ENCODE peak calls at places on chromosomes 16 and 17, in seven cellular contexts. E, D, K, V, L, G and S are unnamed samples.

GRCh38 chr16:13108126-13108525 is 206.7 kb downstream of the SHISA9 start:
- DNase-seq in D (no peak), V (no peak), E (no peak), G (no peak), L (no peak), K (no peak), S (no peak)

GRCh38 chr17:49210158-49211029 is at the start of the genes ABI3 and GNGT2:
- DNase-seq in L (no peak), V (peak), K (no peak), G (peak), D (no peak), E (peak), S (peak)

GRCh38 chr17:82887255-82888164 is 47.7 kb upstream of the ZNF750 start:
- DNase-seq in L (no peak), G (no peak), V (no peak), K (no peak), D (no peak), E (no peak), S (no peak)

GRCh38 chr17:39639043-39639442 is 2.1 kb downstream of the STARD3 start:
- DNase-seq in D (no peak), L (no peak), E (no peak), G (no peak), V (no peak), K (no peak), S (no peak)

GRCh38 chr16:78045865-78046581 is 23.7 kb downstream of the CLEC3A start:
- DNase-seq in K (peak), D (peak), G (peak), V (no peak), L (no peak), E (peak), S (no peak)

GRCh38 chr17:42050360-42051012 is at the start of gene C17orf113:
- DNase-seq in V (no peak), D (no peak), E (no peak), K (peak), G (peak), L (no peak), S (no peak)

GRCh38 chr17:63523256-63523869 is at the start of gene KCNH6:
- DNase-seq in E (no peak), L (no peak), G (no peak), D (no peak), V (no peak), K (no peak), S (no peak)

GRCh38 chr17:80877829-80878303 is 113.8 kb upstream of the CHMP6 start:
- DNase-seq in V (no peak), D (no peak), K (peak), G (no peak), L (no peak), E (no peak), S (no peak)

GRCh38 chr17:50945779-50946222 is 79.6 kb upstream of the TOB1 start:
- DNase-seq in L (no peak), G (no peak), D (no peak), E (no peak), K (no peak), V (no peak), S (no peak)

GRCh38 chr16:85027968-85028637 is 508 bp downstream of the KIAA0513 start:
- DNase-seq in V (peak), L (no peak), D (no peak), E (no peak), K (no peak), G (peak), S (no peak)

GRCh38 chr17:21689604-21690003 is 2.7 kb upstream of the KCNJ18 start:
- DNase-seq in G (peak), E (peak), V (no peak), K (no peak), L (peak), D (peak), S (no peak)

GRCh38 chr16:76676356-76676755 is 399.2 kb downstream of the CNTNAP4 start:
- DNase-seq in L (no peak), V (no peak), G (no peak), E (no peak), D (no peak), K (no peak), S (no peak)

GRCh38 chr17:47850692-47851573 is at the start of gene SP6:
- DNase-seq in V (no peak), K (peak), E (peak), D (no peak), G (peak), L (no peak), S (no peak)

GRCh38 chr16:89080251-89080853 is 13.3 kb upstream of the ACSF3 start:
- DNase-seq in K (no peak), L (no peak), D (no peak), V (no peak), G (no peak), E (no peak), S (no peak)

GRCh38 chr17:10772425-10773380 is 31.2 kb downstream of the TMEM238L start:
- DNase-seq in E (no peak), K (peak), V (peak), L (no peak), D (no peak), G (peak), S (peak)

GRCh38 chr17:77269696-77270681 is 129.2 kb downstream of the SEC14L1 start:
- DNase-seq in V (no peak), E (no peak), L (no peak), D (no peak), K (no peak), G (no peak), S (no peak)

GRCh38 chr17:54944796-54945195 is 23.7 kb downstream of the COX11 start:
- DNase-seq in K (no peak), L (no peak), E (peak), G (no peak), V (no peak), D (no peak), S (no peak)

GRCh38 chr16:3192476-3193019 is 4.5 kb downstream of the OR1F1 start:
- DNase-seq in D (no peak), L (no peak), G (no peak), V (no peak), E (no peak), K (no peak), S (no peak)

DNA sequence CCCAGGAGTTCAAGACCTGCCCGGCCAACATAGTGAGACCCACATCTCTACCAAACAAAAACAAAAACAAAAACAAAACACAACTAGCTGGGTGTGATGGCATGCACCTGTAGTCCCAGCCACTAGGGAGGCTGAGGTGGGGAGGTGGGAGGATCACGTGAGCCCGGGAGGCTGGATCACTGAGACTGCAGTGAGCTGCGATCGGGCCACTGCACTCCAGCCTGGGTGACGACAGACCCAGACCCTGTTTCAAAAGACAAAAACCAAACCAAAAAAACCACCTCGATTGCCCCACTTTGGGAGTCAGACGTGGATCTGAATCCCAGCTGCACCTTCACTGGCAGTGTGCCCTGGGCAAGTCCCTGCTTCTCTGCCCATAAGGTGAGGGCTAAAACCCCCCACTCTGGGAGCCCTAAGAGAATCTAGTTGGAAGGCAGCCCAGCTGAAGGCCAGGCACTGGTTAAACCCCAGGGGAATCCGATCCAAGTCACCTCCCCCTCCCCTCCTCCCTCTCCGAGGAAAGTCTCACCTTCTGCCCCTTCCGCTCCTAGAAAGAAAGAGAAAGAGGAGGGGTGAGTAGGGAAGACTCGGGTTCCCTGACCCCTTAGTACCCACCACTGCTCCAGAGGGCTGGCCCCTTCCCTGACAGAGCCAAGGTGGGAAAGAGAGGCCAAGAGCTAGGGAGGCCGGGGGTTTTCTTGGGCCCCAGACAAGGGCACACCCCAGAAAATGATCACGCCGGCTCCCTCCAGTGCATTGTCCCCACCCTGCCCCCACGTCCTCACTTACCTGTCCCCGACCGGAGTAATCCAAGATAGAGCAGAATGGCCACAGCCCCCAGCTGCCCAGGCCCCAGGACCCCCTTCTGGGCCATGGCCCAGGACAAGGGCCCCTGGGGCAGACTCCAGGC is 647 bp downstream of the PRSS8 start:
- DNase-seq in G (peak), E (no peak), V (no peak), K (peak), L (no peak), D (no peak), S (no peak)
- H3K4me3 ChIP-seq in G (peak), E (no peak), V (no peak), K (peak), L (no peak), D (no peak), S (no peak)

GRCh38 chr16:50950955-50951354 is 200.1 kb downstream of the SALL1 start:
- DNase-seq in E (no peak), K (no peak), L (no peak), G (no peak), D (no peak), V (no peak), S (no peak)
- H3K4me3 ChIP-seq in E (no peak), K (no peak), L (no peak), G (no peak), D (no peak), V (no peak), S (no peak)

GRCh38 chr16:68737730-68738590 is 868 bp downstream of the CDH1 start:
- DNase-seq in D (no peak), G (peak), E (no peak), K (peak), V (no peak), L (no peak), S (no peak)
- H3K4me3 ChIP-seq in D (no peak), G (peak), E (no peak), K (peak), V (no peak), L (no peak), S (no peak)

GRCh38 chr17:17305282-17305801 is 2.2 kb downstream of the NT5M start:
- DNase-seq in E (no peak), G (peak), V (peak), L (no peak), K (no peak), D (no peak), S (peak)
- H3K4me3 ChIP-seq in E (no peak), G (no peak), V (peak), L (no peak), K (no peak), D (no peak), S (peak)

GRCh38 chr17:45313927-45314760 is 2.7 kb downstream of the MAP3K14 start:
- DNase-seq in D (no peak), K (no peak), L (no peak), G (no peak), V (peak), E (no peak), S (no peak)
- H3K4me3 ChIP-seq in D (peak), K (peak), L (peak), G (no peak), V (peak), E (peak), S (no peak)

GRCh38 chr17:44655983-44656700 is at the start of gene MEIOC:
- DNase-seq in K (no peak), L (no peak), G (no peak), E (peak), D (no peak), V (peak), S (no peak)
- H3K4me3 ChIP-seq in K (peak), L (peak), G (no peak), E (peak), D (peak), V (peak), S (no peak)

DNA sequence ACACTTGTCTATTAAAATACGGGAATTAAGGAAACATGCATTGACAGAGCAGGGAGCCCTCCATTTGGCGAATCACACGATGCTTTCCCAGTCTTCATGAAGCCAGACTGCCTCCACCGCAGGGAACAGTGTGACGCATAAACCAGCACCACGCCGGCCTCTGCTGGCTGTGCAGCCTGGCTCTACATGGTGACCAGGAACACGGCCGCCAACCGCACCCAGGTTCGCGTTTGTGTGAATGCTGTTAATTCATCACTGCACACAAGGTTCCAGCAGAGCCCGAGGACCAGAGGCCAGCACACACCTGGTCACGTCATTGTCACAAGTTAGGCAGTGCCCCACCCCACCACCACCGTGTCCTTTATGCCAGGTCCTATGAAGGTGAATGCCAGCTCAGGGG is 26.7 kb downstream of the TMEM204 start:
- DNase-seq in L (no peak), V (no peak), E (no peak), D (no peak), K (no peak), G (no peak), S (no peak)
- H3K4me3 ChIP-seq in L (no peak), V (no peak), E (no peak), D (no peak), K (no peak), G (no peak), S (no peak)

DNA sequence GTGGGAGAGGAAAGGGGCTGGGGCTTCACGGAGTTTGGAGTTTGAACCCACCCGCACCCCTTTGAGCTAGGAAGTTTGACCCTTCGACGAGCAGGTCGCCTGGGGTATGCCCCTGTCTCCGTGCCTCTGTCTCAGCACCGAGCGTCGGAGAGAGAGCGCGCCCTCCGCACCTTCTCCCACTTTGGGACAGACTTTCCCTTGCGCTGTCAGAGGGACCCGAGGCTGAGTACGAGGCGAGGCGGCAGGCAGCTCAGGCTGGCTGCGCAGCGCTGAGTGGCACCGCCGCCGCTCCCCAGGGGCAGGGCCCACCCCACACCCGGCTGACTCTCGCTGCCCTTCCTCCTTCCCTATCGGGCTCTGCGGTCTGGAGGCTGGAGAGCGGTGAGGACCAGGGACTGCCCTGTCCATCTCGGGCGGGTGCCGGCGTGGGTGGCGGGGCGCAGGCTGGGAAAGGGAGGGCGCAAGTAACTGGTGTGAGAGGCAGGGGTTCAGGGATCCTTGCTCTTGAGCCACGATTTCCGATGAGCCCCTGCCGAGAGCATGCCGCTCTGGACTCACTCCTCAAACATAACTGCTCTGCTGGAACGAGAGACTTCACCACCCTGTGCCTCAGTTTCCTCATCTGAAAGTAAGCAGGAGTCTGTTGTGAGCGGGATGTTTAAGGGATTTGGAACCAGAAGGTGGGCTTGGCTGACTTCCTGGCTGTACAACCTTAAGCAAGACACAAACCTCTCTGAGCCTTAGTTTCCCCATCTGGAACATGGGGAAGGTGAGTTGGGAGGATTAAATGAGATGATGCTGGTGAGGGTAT is 981 bp downstream of the BEAN1 start:
- DNase-seq in V (no peak), K (no peak), E (no peak), D (no peak), L (no peak), G (peak), S (no peak)
- H3K4me3 ChIP-seq in V (no peak), K (peak), E (peak), D (no peak), L (no peak), G (no peak), S (no peak)